ENCODE peak calls at places on chromosomes 4 and X, in ten cellular contexts. K is PC-9, Q is cardiac muscle cell, I is stomach, U is IMR-90, S is psoas muscle, E is GM06990, B is neural progenitor cell, R is fibroblast of lung, A is cardiac fibroblast. F is an unnamed sample.

GRCh38 chrX:12421918-12422317 is 283.6 kb downstream of the FRMPD4 start:
- DNase-seq in K (no peak), B (no peak), R (peak; percentile 32), E (no peak), Q (peak; percentile 32), I (no peak), A (peak; percentile 42), S (no peak), U (peak; percentile 7), F (no peak)

GRCh38 chrX:13770013-13770412 is 35.5 kb downstream of the OFD1 start:
- DNase-seq in I (no peak), R (no peak), E (no peak), U (no peak), S (no peak), A (no peak), K (no peak), Q (no peak), B (no peak), F (no peak)

GRCh38 chr4:139658983-139659382 is 6.6 kb upstream of the MGST2 start:
- DNase-seq in K (no peak), E (no peak), S (no peak), R (no peak), Q (no peak), U (no peak), I (no peak), A (no peak), B (no peak), F (no peak)

GRCh38 chr4:84221704-84222103 is 277.4 kb downstream of the NKX6-1 start:
- DNase-seq in E (no peak), I (no peak), S (no peak), U (no peak), K (no peak), R (no peak), Q (no peak), A (no peak), B (no peak), F (no peak)

GRCh38 chr4:169649545-169650226 is 29.3 kb downstream of the CLCN3 start:
- DNase-seq in Q (peak; percentile 58), U (no peak), R (peak; percentile 27), A (peak; percentile 7), K (no peak), S (no peak), B (no peak), I (peak; percentile 38), E (no peak), F (no peak)

GRCh38 chrX:130097507-130098201 is 12.6 kb downstream of the ELF4 start:
- DNase-seq in S (peak; percentile 38), E (no peak), R (no peak), A (no peak), B (no peak), I (peak; percentile 53), Q (no peak), K (peak; percentile 84), U (no peak), F (no peak)

GRCh38 chrX:118368398-118368797 is 22.5 kb downstream of the WDR44 start:
- DNase-seq in E (no peak), A (no peak), S (no peak), I (no peak), U (no peak), K (no peak), Q (no peak), B (no peak), R (no peak), F (no peak)

GRCh38 chr4:125714845-125715244 is 400.1 kb downstream of the FAT4 start:
- DNase-seq in E (no peak), R (no peak), B (peak; percentile 13), K (no peak), A (peak; percentile 22), U (peak; percentile 26), Q (no peak), I (no peak), S (no peak), F (no peak)

GRCh38 chr4:60201052-60201673 is 999.0 kb upstream of the ADGRL3 start:
- DNase-seq in B (peak; percentile 66), Q (peak; percentile 66), E (peak; percentile 7), U (peak; percentile 28), R (peak; percentile 25), K (peak; percentile 19), A (peak; percentile 72), I (peak; percentile 52), S (no peak), F (peak; percentile 15)

GRCh38 chr4:128553665-128554515 is 255.6 kb upstream of the JADE1 start:
- DNase-seq in R (peak; percentile 24), A (peak; percentile 59), S (no peak), B (no peak), Q (no peak), K (no peak), E (no peak), U (no peak), I (no peak), F (no peak)

GRCh38 chrX:129565046-129565649 is 25.1 kb downstream of the OCRL start:
- DNase-seq in A (no peak), U (peak; percentile 20), Q (peak; percentile 51), E (no peak), I (peak; percentile 53), K (no peak), B (no peak), S (no peak), R (peak; percentile 19), F (no peak)

GRCh38 chr4:13302876-13303275 is 181.3 kb downstream of the RAB28 start:
- DNase-seq in I (no peak), Q (no peak), R (no peak), S (no peak), A (no peak), B (no peak), E (no peak), K (no peak), U (no peak), F (no peak)

GRCh38 chr4:85409251-85409650 is 65.7 kb upstream of the ARHGAP24 start:
- DNase-seq in K (no peak), U (no peak), B (no peak), R (peak; percentile 22), Q (peak; percentile 74), I (no peak), A (peak; percentile 83), S (no peak), E (no peak), F (no peak)

DNA sequence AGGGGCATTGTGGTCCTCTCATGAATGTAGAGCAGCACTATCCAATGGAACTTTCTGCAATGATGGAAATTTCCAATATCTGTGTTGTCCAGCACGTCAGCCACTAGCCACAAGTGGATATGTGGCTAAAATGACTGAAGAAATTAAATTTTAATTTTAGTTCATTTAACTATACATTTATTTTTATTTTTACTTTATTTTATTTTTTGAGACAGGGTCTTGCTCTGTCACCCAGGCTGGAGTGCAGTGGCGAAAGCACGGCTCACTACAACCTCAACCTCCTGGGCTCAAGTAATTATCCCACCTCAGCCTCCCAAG is 13.3 kb upstream of the RBBP7 start:
- DNase-seq in B (no peak), K (no peak), A (no peak), Q (no peak), I (no peak), U (no peak), R (no peak), S (no peak), E (no peak), F (no peak)
- TF ChIP-seq CTCF in B (no peak), K (no peak), A (no peak), Q (no peak), I (no peak), U (no peak), R (no peak), S (no peak), E (no peak), F (no peak)

DNA sequence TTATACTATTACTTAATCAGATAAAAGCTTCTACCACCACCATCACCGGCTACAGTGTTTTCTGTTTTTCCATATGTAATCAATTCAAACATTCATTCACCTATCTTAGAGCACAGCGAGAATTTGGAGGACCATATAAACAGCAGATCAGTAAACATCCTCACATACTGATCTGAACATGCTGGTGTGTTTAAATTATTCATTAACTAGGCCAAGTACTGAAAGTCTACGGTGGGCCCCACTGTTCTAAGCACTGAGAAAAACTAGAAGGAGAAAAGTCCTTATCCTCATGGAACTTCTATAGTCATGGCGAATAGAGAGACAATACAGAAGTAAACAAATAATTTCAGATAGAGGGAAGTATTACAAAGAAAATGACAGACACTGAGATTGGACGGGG is 176.6 kb downstream of the NR3C2 start:
- DNase-seq in A (no peak), U (no peak), E (no peak), S (no peak), I (no peak), B (no peak), Q (no peak), K (no peak), R (no peak), F (no peak)
- TF ChIP-seq CTCF in A (no peak), U (no peak), E (no peak), S (no peak), I (no peak), B (no peak), Q (no peak), K (no peak), R (no peak), F (no peak)

GRCh38 chr4:48557478-48557877 is 67.4 kb downstream of the ZAR1 start:
- DNase-seq in I (no peak), R (peak; percentile 10), Q (peak; percentile 4), K (no peak), S (no peak), E (no peak), B (no peak), A (peak; percentile 5), U (no peak), F (no peak)
- TF ChIP-seq CTCF in I (no peak), R (no peak), Q (peak; percentile 16), K (peak; percentile 45), S (no peak), E (peak; percentile 25), B (peak; percentile 43), A (peak; percentile 20), U (no peak), F (no peak)

GRCh38 chrX:46279925-46280313 is 265.3 kb downstream of the ZNF674 start:
- DNase-seq in R (peak; percentile 63), K (no peak), A (peak; percentile 40), B (no peak), I (no peak), S (no peak), U (peak; percentile 28), Q (peak; percentile 20), E (no peak), F (no peak)

GRCh38 chrX:46278591-46278990 is 266.6 kb downstream of the ZNF674 start:
- DNase-seq in R (no peak), I (no peak), E (no peak), S (no peak), U (no peak), K (no peak), A (no peak), B (no peak), Q (no peak), F (no peak)

DNA sequence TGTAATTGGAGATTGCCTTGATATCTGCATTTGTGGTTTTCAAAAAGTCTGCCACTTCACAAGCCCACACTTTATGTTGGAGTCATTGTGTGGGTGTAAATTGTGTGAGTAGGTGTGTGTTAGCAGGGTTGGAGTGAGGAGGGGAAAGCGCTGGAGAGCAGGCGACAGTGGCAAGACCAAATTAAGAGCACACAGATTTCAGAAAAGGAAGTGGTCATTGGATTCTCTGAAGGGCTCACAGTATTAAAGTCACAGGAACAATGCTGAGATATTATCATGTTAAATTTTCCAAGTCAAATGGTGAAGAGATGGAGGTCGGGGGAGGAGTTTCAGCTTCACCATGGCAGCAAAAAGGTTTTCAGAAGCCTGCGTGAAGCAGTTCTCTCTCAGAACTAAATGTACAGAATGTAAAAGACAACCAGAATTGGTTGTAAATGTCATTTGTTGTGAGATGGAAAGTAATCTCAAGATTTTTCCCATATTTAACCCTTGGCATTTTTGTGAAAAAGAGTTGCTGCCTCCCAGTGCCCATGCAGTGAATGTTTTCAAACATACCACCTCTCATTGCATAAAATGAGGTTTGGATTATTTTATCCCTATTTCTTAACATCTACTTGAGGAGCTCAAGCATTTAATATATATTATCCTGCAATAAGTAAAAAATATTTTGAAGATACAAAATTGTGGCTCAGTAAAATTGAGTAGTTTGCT is 265.9 kb downstream of the ZNF674 start:
- DNase-seq in I (no peak), U (no peak), Q (peak; percentile 13), B (no peak), S (no peak), E (no peak), A (no peak), K (no peak), R (peak; percentile 21), F (no peak)
- TF ChIP-seq CTCF in I (no peak), U (no peak), Q (peak; percentile 9), B (no peak), S (no peak), E (no peak), A (no peak), K (no peak), R (no peak), F (no peak)

F was measured in GM13977.